ENCODE peak calls at places on chromosomes 4 and X, in nine cellular contexts. A is NCI-H187; S is activated CD4-positive, alpha-beta T cell treated with anti-CD3 and anti-CD28 coated beads for 36 hours; U is HFF-Myc; Y is NCI-H1436 treated with DMSO at 0.1 percent for 48 hours; M is AG08396; J is activated naive CD4-positive, alpha-beta T cell treated with Interleukin-2 at 50 U/mL for 16 hours; I is NCI-H510A treated with DMSO at 0.1 percent for 48 hours; G is lower lobe of right lung. O is an unnamed sample.

GRCh38 chrX:85391879-85392238 is 12.4 kb upstream of the POF1B start:
- DNase-seq in A (no peak), S (no peak), J (no peak), I (no peak), U (no peak), M (no peak), G (no peak), Y (no peak), O (no peak)

GRCh38 chr4:84041426-84041825 is 457.7 kb downstream of the NKX6-1 start:
- DNase-seq in Y (no peak), A (no peak), I (no peak), J (no peak), G (no peak), U (no peak), S (no peak), M (no peak), O (no peak)

GRCh38 chr4:128573781-128574508 is 235.6 kb upstream of the JADE1 start:
- DNase-seq in S (no peak), U (no peak), G (no peak), M (peak), Y (no peak), J (no peak), I (no peak), A (no peak), O (no peak)

GRCh38 chrX:19017271-19017670 is 33.4 kb upstream of the PHKA2 start:
- DNase-seq in I (peak), S (no peak), U (no peak), A (no peak), G (no peak), M (peak), J (no peak), Y (no peak), O (peak)

GRCh38 chrX:152861116-152861515 is 30.3 kb downstream of the NSDHL start:
- DNase-seq in S (no peak), I (no peak), J (no peak), Y (no peak), M (no peak), G (no peak), U (no peak), A (no peak), O (no peak)

GRCh38 chr4:159018062-159018629 is 84.7 kb upstream of the RAPGEF2 start:
- DNase-seq in A (no peak), G (no peak), I (no peak), Y (no peak), S (no peak), J (no peak), M (no peak), U (no peak), O (no peak)

GRCh38 chr4:109826719-109827118 is 1.1 kb upstream of the RRH start:
- DNase-seq in J (no peak), U (no peak), M (peak), I (no peak), Y (no peak), S (no peak), G (no peak), A (no peak), O (peak)

GRCh38 chr4:166315721-166316467 is 442.9 kb downstream of the TLL1 start:
- DNase-seq in A (no peak), I (no peak), S (no peak), G (no peak), U (no peak), J (no peak), Y (no peak), M (no peak), O (no peak)

GRCh38 chr4:24967346-24967745 is 54.5 kb upstream of the CCDC149 start:
- DNase-seq in I (no peak), M (no peak), Y (no peak), U (no peak), G (no peak), S (no peak), J (no peak), A (no peak), O (no peak)

GRCh38 chr4:147550626-147551250 is 66.5 kb upstream of the TMEM184C start:
- DNase-seq in M (peak), J (no peak), Y (no peak), U (no peak), G (no peak), S (peak), I (no peak), A (no peak), O (peak)

GRCh38 chrX:13691845-13692334 is 3.0 kb downstream of the RAB9A start:
- DNase-seq in G (no peak), M (no peak), Y (no peak), I (no peak), U (no peak), J (no peak), S (no peak), A (no peak), O (no peak)